ENCODE peak calls at places on chromosomes 12 and 14, in five cellular contexts. H is activated CD4-positive, alpha-beta T cell treated with anti-CD3 and anti-CD28 coated beads, Interleukin-2, amount 50 U/mL, for 1 hour; C is foreskin fibroblast; M is EH; Y is cardiac fibroblast. U is an unnamed sample.

GRCh38 chr14:74508292-74508731 is 14.7 kb downstream of the ISCA2 start:
- DNase-seq in Y (no peak), C (peak; percentile 29), H (no peak), M (no peak), U (peak; percentile 88)

GRCh38 chr12:87871061-87871460 is 158.1 kb downstream of the C12orf50 start:
- DNase-seq in C (peak; percentile 5), M (no peak), H (no peak), Y (no peak), U (no peak)

GRCh38 chr12:97946701-97947100 is 484.1 kb downstream of the RMST start:
- DNase-seq in C (no peak), Y (no peak), M (no peak), H (no peak), U (no peak)

GRCh38 chr14:61493239-61493638 is 171.9 kb downstream of the PRKCH start:
- DNase-seq in C (peak; percentile 94), H (no peak), Y (peak; percentile 91), M (peak; percentile 97), U (peak; percentile 58)

GRCh38 chr12:67925077-67925476 is 64.2 kb upstream of the IFNG-AS1 start:
- DNase-seq in M (peak; percentile 62), C (no peak), H (no peak), Y (no peak), U (no peak)

GRCh38 chr12:78470354-78471195 is 394.0 kb upstream of the SYT1 start:
- DNase-seq in M (peak; percentile 50), C (peak; percentile 74), H (no peak), Y (peak; percentile 68), U (peak; percentile 1)

GRCh38 chr12:104573-105081 is 38.1 kb downstream of the IQSEC3 start:
- DNase-seq in C (peak; percentile 14), Y (no peak), H (no peak), M (no peak), U (no peak)

GRCh38 chr14:94163806-94164205 is 10.3 kb upstream of the PPP4R4 start:
- DNase-seq in C (no peak), H (no peak), M (peak; percentile 8), Y (no peak), U (no peak)

GRCh38 chr14:32006267-32007110 is 70.6 kb upstream of the ARHGAP5 start:
- DNase-seq in Y (peak; percentile 20), C (no peak), H (no peak), M (no peak), U (no peak)

GRCh38 chr12:12930633-12931032 is 21.3 kb downstream of the GPRC5D start:
- DNase-seq in H (no peak), M (no peak), C (no peak), Y (no peak), U (no peak)

GRCh38 chr14:56378474-56378873 is 201.1 kb upstream of the TMEM260 start:
- DNase-seq in M (peak; percentile 71), H (no peak), C (peak; percentile 79), Y (peak; percentile 89), U (no peak)

U was measured in osteoblast.